ENCODE peak calls at places on chromosomes 1 and 21, in seven cellular contexts. P is upper lobe of left lung, X is HCT116, C is right lobe of liver, M is K562, I is heart left ventricle, J is A549. B is an unnamed sample. For H3K9me3, the result is how much of the 10 kb centered on the place peaks cover.

GRCh38 chr1:8083739-8084484 is 57.8 kb upstream of the ERRFI1 start:
- ATAC-seq in J (peak), C (peak), X (no peak), I (peak), P (no peak), M (no peak), B (no peak)

GRCh38 chr1:156177918-156178654 is 15.8 kb upstream of the SLC25A44 start:
- ATAC-seq in I (no peak), C (no peak), P (no peak), M (peak), X (no peak), J (no peak), B (no peak)

GRCh38 chr1:87202922-87203655 is 125.6 kb upstream of the LMO4 start:
- ATAC-seq in X (no peak), J (no peak), C (no peak), P (no peak), M (no peak), I (no peak), B (no peak)

GRCh38 chr1:11653616-11654570 is at the start of gene FBXO2:
- ATAC-seq in J (peak), X (peak), M (peak), C (no peak), I (peak), P (no peak), B (peak)

GRCh38 chr21:41133896-41134522 is 34.0 kb upstream of the BACE2 start:
- ATAC-seq in J (peak), X (peak), I (peak), C (peak), M (peak), P (no peak), B (peak)

GRCh38 chr21:39461419-39461818 is 9.6 kb downstream of the SH3BGR start:
- ATAC-seq in X (no peak), I (no peak), P (no peak), C (no peak), J (no peak), M (peak), B (no peak)

GRCh38 chr21:44079446-44079845 is 27.8 kb upstream of the PWP2 start:
- ATAC-seq in J (no peak), M (no peak), I (no peak), X (no peak), P (no peak), C (no peak), B (no peak)

GRCh38 chr1:203534526-203534925 is 40.6 kb downstream of the OPTC start:
- ATAC-seq in M (no peak), I (peak), X (no peak), C (no peak), P (no peak), J (peak), B (peak)

GRCh38 chr1:28070725-28071593 is 17.5 kb downstream of the EYA3 start:
- ATAC-seq in J (no peak), X (no peak), C (no peak), P (no peak), I (no peak), M (peak), B (no peak)

GRCh38 chr1:226739696-226740065 is 599 bp upstream of the ITPKB start:
- ATAC-seq in I (no peak), P (no peak), X (no peak), M (no peak), J (no peak), C (no peak), B (no peak)

GRCh38 chr21:33238146-33238545 is 8.4 kb downstream of the IFNAR2 start:
- ATAC-seq in M (no peak), J (no peak), C (no peak), I (no peak), X (no peak), P (no peak), B (no peak)

GRCh38 chr1:116847688-116848531 is 61.8 kb upstream of the PTGFRN start:
- ATAC-seq in J (no peak), X (no peak), M (no peak), C (no peak), I (peak), P (no peak), B (peak)

GRCh38 chr1:150997126-150997872 is 9.4 kb downstream of the MINDY1 start:
- ATAC-seq in J (no peak), I (no peak), P (no peak), C (no peak), X (no peak), M (no peak), B (no peak)

GRCh38 chr1:68725353-68725752 is 228.5 kb upstream of the DEPDC1 start:
- ATAC-seq in C (no peak), M (no peak), P (no peak), J (no peak), X (no peak), I (peak), B (no peak)

GRCh38 chr1:223133824-223134435 is 9.1 kb downstream of the TLR5 start:
- ATAC-seq in P (peak), J (peak), X (peak), M (peak), I (peak), C (peak), B (peak)
- TF ChIP-seq POLR2A in P (no peak), J (no peak), X (no peak), M (no peak), I (no peak), C (no peak), B (no peak)

GRCh38 chr1:75996196-75996595 is 64.0 kb upstream of the ASB17 start:
- ATAC-seq in J (no peak), X (no peak), I (no peak), M (no peak), P (no peak), C (no peak), B (no peak)
- TF ChIP-seq CTCF in J (no peak), X (no peak), I (no peak), M (no peak), P (no peak), C (no peak), B (no peak)

DNA sequence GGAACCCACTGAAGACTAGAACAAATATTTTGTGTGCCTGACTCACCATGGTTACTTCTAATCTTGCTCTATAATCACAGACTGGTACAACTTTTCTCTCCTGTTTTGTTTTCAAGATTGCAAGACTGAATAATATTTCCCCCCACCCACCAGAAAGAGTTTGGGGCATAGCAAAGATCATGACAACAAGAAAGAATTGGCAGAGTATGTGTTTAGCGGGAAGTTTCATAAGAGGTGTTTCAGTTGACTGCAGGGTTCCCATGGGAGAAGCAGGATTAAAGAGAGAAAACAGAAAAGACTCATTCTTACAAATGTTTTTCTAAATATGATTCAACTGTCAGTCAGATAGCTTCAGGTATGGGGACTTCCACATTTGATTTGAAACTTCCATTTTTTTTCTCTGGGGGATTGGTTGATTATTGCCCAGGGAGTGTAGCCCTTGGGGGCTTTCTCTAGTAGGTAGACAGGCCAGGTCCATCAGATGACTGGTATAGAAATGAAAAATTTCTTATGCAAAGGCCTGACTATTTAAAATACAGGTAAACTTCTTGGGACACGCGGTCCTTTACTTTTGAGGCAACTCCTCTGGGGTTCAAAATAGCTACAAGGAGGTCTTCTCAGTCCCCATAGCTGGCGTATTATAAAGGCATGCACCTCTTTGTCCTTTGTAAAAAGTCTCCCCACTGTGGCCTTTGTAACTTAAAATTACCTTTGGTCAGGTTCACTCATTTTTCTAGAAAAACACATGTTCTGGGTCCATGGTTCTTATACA is 13.9 kb downstream of the OR14I1 start:
- ATAC-seq in P (no peak), J (no peak), I (no peak), C (no peak), X (no peak), M (no peak), B (no peak)
- H3K9me3 ChIP-seq in P (under half), J (under half), I (under half), C (under half), X (under half), M (under half), B (under half)

GRCh38 chr1:206590025-206590834 is 22.0 kb downstream of the EIF2D start:
- ATAC-seq in C (no peak), J (no peak), I (no peak), M (peak), X (peak), P (peak), B (no peak)
- TF ChIP-seq POLR2A in C (no peak), J (no peak), I (no peak), M (peak), X (no peak), P (no peak), B (no peak)

GRCh38 chr1:84963021-84963420 is 33.9 kb downstream of the MCOLN2 start:
- ATAC-seq in C (no peak), X (no peak), P (no peak), M (no peak), J (no peak), I (no peak), B (no peak)
- TF ChIP-seq CTCF in C (no peak), X (no peak), P (no peak), M (no peak), J (no peak), I (no peak), B (no peak)

DNA sequence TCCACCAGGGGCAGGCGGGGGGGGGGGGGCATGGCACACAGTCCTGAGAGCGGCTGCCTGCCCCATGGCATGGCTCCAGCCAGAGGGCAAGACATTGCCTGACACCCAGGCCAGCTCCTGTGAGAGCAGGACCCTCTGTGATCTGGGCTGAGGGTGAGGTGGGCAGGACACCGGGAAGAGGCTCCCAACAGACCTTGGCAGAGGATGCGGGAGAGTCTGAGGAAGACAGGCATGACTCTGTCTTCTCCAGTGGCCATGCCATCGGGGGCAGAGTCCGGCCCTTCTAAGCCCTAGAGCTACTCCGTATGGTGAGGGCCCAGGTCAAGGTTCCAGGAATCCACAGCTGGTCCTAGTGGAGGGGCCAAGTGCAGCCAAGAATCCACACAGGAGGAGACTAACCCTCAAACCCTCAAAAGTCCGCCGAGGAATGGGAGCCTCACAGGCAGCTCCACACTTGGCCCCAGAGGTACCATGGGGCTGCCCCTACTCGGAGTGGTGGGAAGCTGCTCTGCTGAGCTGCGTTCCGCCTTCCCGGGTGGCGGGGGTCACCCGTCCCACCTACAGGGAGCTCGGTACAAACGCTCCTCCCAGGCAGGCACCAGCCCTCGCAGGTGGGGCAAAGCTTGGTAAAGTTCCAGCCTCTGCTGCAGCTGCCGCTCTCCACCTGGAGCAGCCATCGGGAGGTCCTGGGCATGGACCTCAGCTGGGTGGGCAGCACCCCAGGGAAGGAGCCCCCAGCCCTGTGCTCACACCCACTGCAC is 6.5 kb downstream of the ACTRT2 start:
- ATAC-seq in C (no peak), J (no peak), P (no peak), I (no peak), X (no peak), M (no peak), B (no peak)
- H3K9me3 ChIP-seq in C (under half), J (under half), P (under half), I (under half), X (under half), M (under half), B (under half)

GRCh38 chr1:160682983-160683886 is 28.4 kb downstream of the CD48 start:
- ATAC-seq in P (no peak), C (peak), J (no peak), M (no peak), X (no peak), I (no peak), B (no peak)

GRCh38 chr1:160681067-160681890 is 30.3 kb downstream of the CD48 start:
- ATAC-seq in P (peak), J (peak), M (peak), X (peak), I (peak), C (peak), B (no peak)

GRCh38 chr1:160679893-160680292 is 31.7 kb downstream of the CD48 start:
- ATAC-seq in M (no peak), P (no peak), C (no peak), J (no peak), I (no peak), X (no peak), B (no peak)

GRCh38 chr1:160681891-160682140 is 29.8 kb downstream of the CD48 start:
- ATAC-seq in X (peak), C (no peak), J (no peak), I (no peak), M (no peak), P (peak), B (no peak)

GRCh38 chr1:160680399-160680798 is 31.2 kb downstream of the CD48 start:
- ATAC-seq in I (no peak), J (no peak), C (no peak), X (no peak), M (no peak), P (no peak), B (no peak)
- TF ChIP-seq POLR2A in I (no peak), J (no peak), C (no peak), X (no peak), M (no peak), P (no peak), B (no peak)

GRCh38 chr1:205495237-205495823 is 9.1 kb upstream of the CDK18 start:
- ATAC-seq in P (no peak), X (no peak), J (no peak), C (no peak), M (peak), I (peak), B (no peak)
- TF ChIP-seq CTCF in P (no peak), X (no peak), J (no peak), C (no peak), M (no peak), I (no peak), B (no peak)

GRCh38 chr21:46414965-46415275 is 43.8 kb upstream of the DIP2A start:
- ATAC-seq in C (no peak), J (no peak), M (no peak), I (no peak), X (no peak), P (no peak), B (no peak)

GRCh38 chr21:46411691-46412090 is 47.0 kb upstream of the DIP2A start:
- ATAC-seq in X (no peak), I (no peak), C (no peak), P (no peak), J (no peak), M (no peak), B (no peak)

GRCh38 chr21:46413365-46413696 is 45.4 kb upstream of the DIP2A start:
- ATAC-seq in X (no peak), C (no peak), M (no peak), J (no peak), I (no peak), P (no peak), B (no peak)

GRCh38 chr21:46411236-46411635 is 47.5 kb upstream of the DIP2A start:
- ATAC-seq in C (no peak), J (no peak), I (peak), P (no peak), M (no peak), X (no peak), B (no peak)

GRCh38 chr21:46412521-46413364 is 45.9 kb upstream of the DIP2A start:
- ATAC-seq in X (no peak), C (no peak), J (no peak), I (no peak), M (no peak), P (no peak), B (no peak)
- H3K9me3 ChIP-seq in X (under half), C (under half), J (under half), I (under half), M (under half), P (under half), B (under half)

GRCh38 chr1:43207229-43207853 is 35.2 kb downstream of the CFAP57 start:
- ATAC-seq in M (no peak), P (peak), J (peak), X (peak), I (peak), C (peak), B (peak)
- TF ChIP-seq POLR2A in M (no peak), P (no peak), J (no peak), X (no peak), I (no peak), C (no peak), B (no peak)